ENCODE peak calls at places on chromosomes 11 and 22, in five cellular contexts. X is SK-N-SH; G is astrocyte of the spinal cord; L is CD8-positive, alpha-beta T cell; P is WERI-Rb-1. J is an unnamed sample.

GRCh38 chr22:36325163-36326031 is 62.4 kb downstream of the MYH9 start:
- DNase-seq in X (no peak), G (peak), L (no peak), P (no peak), J (peak)

GRCh38 chr11:33634291-33634834 is 66.3 kb downstream of the C11orf91 start:
- DNase-seq in X (no peak), G (peak), L (no peak), P (no peak), J (no peak)

GRCh38 chr11:74453373-74453975 is 13.9 kb downstream of the KCNE3 start:
- DNase-seq in X (peak), G (peak), L (peak), P (peak), J (no peak)

GRCh38 chr11:100638648-100639047 is 48.4 kb upstream of the ARHGAP42 start:
- DNase-seq in X (no peak), G (no peak), L (no peak), P (no peak), J (no peak)

GRCh38 chr11:17684550-17684949 is 34.8 kb upstream of the MYOD1 start:
- DNase-seq in X (no peak), G (no peak), L (no peak), P (no peak), J (no peak)

GRCh38 chr11:111438846-111439520 is 59.9 kb upstream of the POU2AF1 start:
- DNase-seq in X (no peak), G (no peak), L (no peak), P (no peak), J (no peak)

GRCh38 chr22:44192098-44192810 is 11.5 kb downstream of the PARVG start:
- DNase-seq in X (peak), G (no peak), L (peak), P (peak), J (no peak)

GRCh38 chr11:44787981-44788380 is 61.2 kb downstream of the TSPAN18 start:
- DNase-seq in X (no peak), G (no peak), L (no peak), P (no peak), J (no peak)

GRCh38 chr11:118691926-118692830 is 12.7 kb upstream of the TREH start:
- DNase-seq in X (no peak), G (peak), L (peak), P (no peak), J (peak)

GRCh38 chr11:134668796-134669195 is 256.8 kb upstream of the B3GAT1 start:
- DNase-seq in X (no peak), G (no peak), L (no peak), P (no peak), J (no peak)

GRCh38 chr22:46413725-46414379 is 78.3 kb downstream of the TRMU start:
- DNase-seq in X (no peak), G (no peak), L (no peak), P (no peak), J (no peak)

GRCh38 chr11:20762112-20762511 is 92.7 kb downstream of the NELL1 start:
- DNase-seq in X (no peak), G (no peak), L (no peak), P (no peak), J (no peak)

GRCh38 chr22:22940961-22941605 is 53.5 kb downstream of the IGLL5 start:
- DNase-seq in X (no peak), G (no peak), L (no peak), P (peak), J (peak)

GRCh38 chr11:70544774-70545625 is 146.7 kb downstream of the CTTN start:
- DNase-seq in X (no peak), G (peak), L (no peak), P (peak), J (no peak)

GRCh38 chr22:23253475-23254055 is 73.3 kb downstream of the BCR start:
- DNase-seq in X (no peak), G (no peak), L (no peak), P (no peak), J (no peak)

GRCh38 chr11:35491231-35491871 is 34.1 kb downstream of the PAMR1 start:
- DNase-seq in X (no peak), G (peak), L (no peak), P (no peak), J (no peak)

GRCh38 chr22:41862530-41863266 is 29.8 kb downstream of the SREBF2 start:
- DNase-seq in X (no peak), G (no peak), L (no peak), P (no peak), J (no peak)

GRCh38 chr11:17314232-17314547 is 37.4 kb upstream of the NCR3LG1 start:
- DNase-seq in X (no peak), G (peak), L (no peak), P (no peak), J (no peak)

GRCh38 chr22:41816241-41816640 is 15.8 kb downstream of the CCDC134 start:
- DNase-seq in X (no peak), G (no peak), L (no peak), P (peak), J (no peak)

GRCh38 chr11:83864412-83865057 is 578.4 kb upstream of the CCDC90B start:
- DNase-seq in X (peak), G (no peak), L (no peak), P (no peak), J (no peak)

GRCh38 chr22:45129703-45130524 is 33.8 kb upstream of the NUP50 start:
- DNase-seq in X (no peak), G (no peak), L (no peak), P (no peak), J (no peak)

GRCh38 chr11:44424841-44425240 is 114.9 kb upstream of the ALX4 start:
- DNase-seq in X (no peak), G (no peak), L (no peak), P (no peak), J (no peak)

GRCh38 chr11:19561011-19561410 is 151.6 kb upstream of the NAV2 start:
- DNase-seq in X (no peak), G (peak), L (no peak), P (no peak), J (no peak)

GRCh38 chr22:40235418-40235817 is 57.7 kb downstream of the TNRC6B start:
- DNase-seq in X (no peak), G (no peak), L (no peak), P (no peak), J (no peak)

DNA sequence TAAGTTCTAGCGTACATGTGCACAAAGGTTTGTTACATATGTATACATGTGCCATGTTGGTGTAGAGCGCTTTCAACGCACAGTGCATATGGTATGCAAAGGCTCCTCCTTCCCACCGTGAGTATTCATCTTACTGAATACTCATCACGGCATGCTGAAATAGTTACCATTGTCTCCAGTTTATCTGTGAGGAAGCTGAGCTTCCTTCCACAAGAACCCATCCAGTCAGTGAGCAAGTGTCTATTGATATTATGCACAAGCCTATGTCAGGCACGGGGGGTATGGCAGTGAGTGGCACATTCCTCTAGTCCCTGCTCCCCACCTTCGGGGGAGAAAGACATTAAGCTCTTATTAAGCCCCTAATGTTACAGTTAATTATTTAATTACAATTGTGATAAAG is 28.1 kb downstream of the INSC start:
- DNase-seq in X (no peak), G (no peak), L (no peak), P (no peak), J (no peak)
- TF ChIP-seq CTCF in X (no peak), G (no peak), L (no peak), P (no peak), J (no peak)

GRCh38 chr11:131913267-131913666 is 542.9 kb downstream of the NTM start:
- DNase-seq in X (no peak), G (peak), L (no peak), P (no peak), J (no peak)

GRCh38 chr11:131916633-131917032 is 546.2 kb downstream of the NTM start:
- DNase-seq in X (no peak), G (no peak), L (no peak), P (no peak), J (no peak)

GRCh38 chr11:131912127-131912526 is 541.7 kb downstream of the NTM start:
- DNase-seq in X (no peak), G (peak), L (no peak), P (no peak), J (no peak)

GRCh38 chr11:131917634-131918384 is 547.4 kb downstream of the NTM start:
- DNase-seq in X (no peak), G (no peak), L (no peak), P (no peak), J (no peak)

GRCh38 chr11:131914299-131914902 is 544.0 kb downstream of the NTM start:
- DNase-seq in X (peak), G (peak), L (no peak), P (no peak), J (no peak)
- TF ChIP-seq CTCF in X (peak), G (peak), L (no peak), P (no peak), J (peak)

DNA sequence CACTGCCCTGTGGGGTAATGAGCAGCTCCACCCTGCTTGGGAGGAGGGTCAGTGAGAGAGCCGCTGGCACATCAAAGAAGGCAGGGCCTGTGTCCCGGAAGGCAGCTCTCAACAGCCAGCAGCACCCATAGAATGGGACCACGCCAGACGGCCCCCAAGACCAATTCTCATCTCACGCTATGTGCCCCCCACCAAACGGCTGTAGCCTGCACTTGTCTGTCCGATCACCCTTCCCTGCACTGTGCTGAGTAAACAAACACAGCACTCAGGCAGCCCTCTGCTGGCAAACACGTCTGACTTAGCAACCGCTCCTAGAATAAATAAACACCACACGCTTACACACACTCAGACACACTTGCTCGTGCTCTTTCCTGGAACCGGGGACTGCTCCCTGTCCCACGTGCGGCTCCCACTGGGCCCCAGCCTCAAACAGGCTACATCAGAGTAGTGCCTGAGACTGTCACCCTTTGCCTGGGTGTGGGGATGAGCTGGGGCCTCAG is 53.2 kb upstream of the CDON start:
- DNase-seq in X (peak), G (peak), L (no peak), P (peak), J (no peak)
- TF ChIP-seq CTCF in X (no peak), G (peak), L (no peak), P (peak), J (peak)

GRCh38 chr11:76115555-76115954 is 90.7 kb downstream of the WNT11 start:
- DNase-seq in X (no peak), G (no peak), L (no peak), P (no peak), J (no peak)

GRCh38 chr11:76119779-76120178 is 86.5 kb downstream of the WNT11 start:
- DNase-seq in X (no peak), G (no peak), L (no peak), P (no peak), J (no peak)

GRCh38 chr11:76120513-76121081 is 85.7 kb downstream of the WNT11 start:
- DNase-seq in X (no peak), G (peak), L (no peak), P (no peak), J (no peak)

GRCh38 chr11:76123243-76123642 is 83.1 kb downstream of the WNT11 start:
- DNase-seq in X (no peak), G (no peak), L (no peak), P (no peak), J (no peak)

GRCh38 chr11:76119032-76119431 is 87.3 kb downstream of the WNT11 start:
- DNase-seq in X (no peak), G (no peak), L (no peak), P (no peak), J (no peak)
- TF ChIP-seq CTCF in X (no peak), G (no peak), L (no peak), P (no peak), J (no peak)

GRCh38 chr11:128563308-128563707 is 24.1 kb downstream of the ETS1 start:
- DNase-seq in X (no peak), G (no peak), L (no peak), P (no peak), J (no peak)

GRCh38 chr11:128565881-128566280 is 21.5 kb downstream of the ETS1 start:
- DNase-seq in X (no peak), G (no peak), L (no peak), P (no peak), J (no peak)

GRCh38 chr11:128567130-128567529 is 20.2 kb downstream of the ETS1 start:
- DNase-seq in X (no peak), G (no peak), L (no peak), P (no peak), J (no peak)

GRCh38 chr11:128564642-128565245 is 22.6 kb downstream of the ETS1 start:
- DNase-seq in X (no peak), G (no peak), L (no peak), P (no peak), J (no peak)

GRCh38 chr11:128563942-128564641 is 23.3 kb downstream of the ETS1 start:
- DNase-seq in X (no peak), G (no peak), L (no peak), P (no peak), J (no peak)
- TF ChIP-seq CTCF in X (no peak), G (no peak), L (no peak), P (no peak), J (no peak)

GRCh38 chr22:31296258-31296657 is 4.0 kb upstream of the PIK3IP1 start:
- DNase-seq in X (no peak), G (no peak), L (no peak), P (no peak), J (no peak)

GRCh38 chr22:31291716-31292644 is at the start of gene PIK3IP1:
- DNase-seq in X (peak), G (peak), L (peak), P (peak), J (peak)

GRCh38 chr22:31295831-31296230 is 3.5 kb upstream of the PIK3IP1 start:
- DNase-seq in X (no peak), G (no peak), L (no peak), P (no peak), J (no peak)

GRCh38 chr22:31291403-31291715 is 929 bp downstream of the PIK3IP1 start:
- DNase-seq in X (no peak), G (no peak), L (no peak), P (no peak), J (no peak)

GRCh38 chr22:31295413-31295812 is 3.1 kb upstream of the PIK3IP1 start:
- DNase-seq in X (no peak), G (no peak), L (no peak), P (no peak), J (no peak)
- TF ChIP-seq CTCF in X (no peak), G (no peak), L (no peak), P (no peak), J (no peak)

GRCh38 chr11:5452712-5453111 is 3.6 kb downstream of the OR51I2 start:
- DNase-seq in X (no peak), G (no peak), L (no peak), P (no peak), J (no peak)
- TF ChIP-seq CTCF in X (no peak), G (no peak), L (no peak), P (no peak), J (no peak)